ENCODE peak calls at places on chromosome 10, in nine cellular contexts. M is upper lobe of right lung; T is COR-L47; S is upper lobe of left lung; R is stimulated activated CD8-positive, alpha-beta memory T cell treated with anti-CD3 and anti-CD28 coated beads, Interleukin-7, amount 100 ng/mL, for 1 hour; Z is kidney glomerular epithelial cell; Q is effector memory CD8-positive, alpha-beta T cell; N is endothelial cell; U is substantia nigra. O is an unnamed sample.

GRCh38 chr10:60397792-60398191 is 8.1 kb upstream of the ANK3 start:
- DNase-seq in M (no peak), T (no peak), S (no peak), R (no peak), Z (no peak), Q (no peak), N (no peak), U (no peak), O (no peak)

GRCh38 chr10:124504711-124505110 is 43.1 kb downstream of the LHPP start:
- DNase-seq in M (no peak), T (no peak), S (no peak), R (no peak), Z (no peak), Q (no peak), N (no peak), U (no peak), O (no peak)

GRCh38 chr10:77799352-77799751 is 127.2 kb downstream of the DLG5 start:
- DNase-seq in M (no peak), T (no peak), S (no peak), R (no peak), Z (no peak), Q (peak; percentile 50), N (no peak), U (no peak), O (no peak)

GRCh38 chr10:43396928-43397624 is 11.9 kb downstream of the HNRNPF start:
- DNase-seq in M (peak; percentile 96), T (peak; percentile 71), S (peak; percentile 95), R (no peak), Z (peak; percentile 69), Q (peak; percentile 61), N (peak; percentile 86), U (peak; percentile 78), O (peak; percentile 89)

GRCh38 chr10:89147256-89147655 is 59.9 kb downstream of the CH25H start:
- DNase-seq in M (no peak), T (no peak), S (no peak), R (no peak), Z (peak; percentile 5), Q (no peak), N (no peak), U (no peak), O (no peak)

GRCh38 chr10:31146496-31147219 is 115.0 kb upstream of the ZNF438 start:
- DNase-seq in M (no peak), T (no peak), S (peak; percentile 70), R (no peak), Z (peak; percentile 78), Q (no peak), N (no peak), U (no peak), O (peak; percentile 55)

GRCh38 chr10:125161570-125162139 is 1.3 kb upstream of the CTBP2 start:
- DNase-seq in M (peak; percentile 73), T (no peak), S (peak; percentile 90), R (no peak), Z (no peak), Q (no peak), N (peak; percentile 37), U (no peak), O (no peak)

GRCh38 chr10:88091490-88092061 is 228.2 kb downstream of the PTEN start:
- DNase-seq in M (no peak), T (no peak), S (no peak), R (peak; percentile 41), Z (no peak), Q (peak; percentile 67), N (no peak), U (no peak), O (peak; percentile 81)

GRCh38 chr10:128627811-128628210 is 501.6 kb upstream of the MKI67 start:
- DNase-seq in M (no peak), T (no peak), S (no peak), R (no peak), Z (no peak), Q (no peak), N (no peak), U (no peak), O (no peak)

GRCh38 chr10:14063531-14064317 is 267.0 kb downstream of the FRMD4A start:
- DNase-seq in M (no peak), T (no peak), S (no peak), R (no peak), Z (no peak), Q (no peak), N (no peak), U (no peak), O (no peak)

GRCh38 chr10:121157998-121158397 is 306.8 kb downstream of the WDR11 start:
- DNase-seq in M (no peak), T (no peak), S (no peak), R (no peak), Z (no peak), Q (no peak), N (no peak), U (no peak), O (no peak)

GRCh38 chr10:127694580-127695193 is 42.3 kb upstream of the FOXI2 start:
- DNase-seq in M (peak; percentile 84), T (no peak), S (no peak), R (no peak), Z (no peak), Q (no peak), N (peak; percentile 58), U (no peak), O (peak; percentile 12)

GRCh38 chr10:45451407-45451806 is 77.4 kb downstream of the ALOX5 start:
- DNase-seq in M (no peak), T (no peak), S (no peak), R (no peak), Z (no peak), Q (no peak), N (no peak), U (no peak), O (no peak)

GRCh38 chr10:98231417-98231816 is 36.6 kb downstream of the LOXL4 start:
- DNase-seq in M (no peak), T (no peak), S (no peak), R (no peak), Z (no peak), Q (no peak), N (no peak), U (no peak), O (no peak)

GRCh38 chr10:109933984-109934565 is 10.8 kb upstream of the XPNPEP1 start:
- DNase-seq in M (no peak), T (no peak), S (no peak), R (no peak), Z (no peak), Q (peak; percentile 43), N (no peak), U (no peak), O (no peak)

GRCh38 chr10:60808031-60808430 is 29.8 kb downstream of the CDK1 start:
- DNase-seq in M (no peak), T (no peak), S (no peak), R (no peak), Z (no peak), Q (no peak), N (no peak), U (no peak), O (no peak)

GRCh38 chr10:102616071-102616770 is 28.1 kb upstream of the TRIM8 start:
- DNase-seq in M (no peak), T (no peak), S (no peak), R (no peak), Z (no peak), Q (no peak), N (no peak), U (no peak), O (no peak)

GRCh38 chr10:80454526-80455460 is 683 bp downstream of the TSPAN14 start:
- DNase-seq in M (peak; percentile 85), T (no peak), S (peak; percentile 88), R (no peak), Z (peak; percentile 20), Q (no peak), N (peak; percentile 44), U (no peak), O (peak; percentile 45)

GRCh38 chr10:504131-504611 is 185.3 kb downstream of the DIP2C start:
- DNase-seq in M (peak; percentile 40), T (no peak), S (no peak), R (no peak), Z (no peak), Q (no peak), N (no peak), U (no peak), O (no peak)

GRCh38 chr10:78552261-78552811 is 516.4 kb upstream of the ZMIZ1 start:
- DNase-seq in M (no peak), T (no peak), S (no peak), R (no peak), Z (no peak), Q (no peak), N (no peak), U (peak; percentile 48), O (no peak)

GRCh38 chr10:92574545-92575377 is 868 bp upstream of the IDE start:
- DNase-seq in M (no peak), T (peak; percentile 38), S (no peak), R (no peak), Z (peak; percentile 64), Q (no peak), N (no peak), U (no peak), O (no peak)

GRCh38 chr10:95423327-95424005 is 132.7 kb upstream of the PDLIM1 start:
- DNase-seq in M (no peak), T (no peak), S (no peak), R (no peak), Z (no peak), Q (no peak), N (no peak), U (no peak), O (no peak)

GRCh38 chr10:129775681-129776080 is 188.4 kb downstream of the EBF3 start:
- DNase-seq in M (peak; percentile 46), T (no peak), S (peak; percentile 22), R (no peak), Z (no peak), Q (no peak), N (no peak), U (no peak), O (no peak)

GRCh38 chr10:78575400-78575799 is 493.4 kb upstream of the ZMIZ1 start:
- DNase-seq in M (no peak), T (no peak), S (no peak), R (no peak), Z (no peak), Q (no peak), N (no peak), U (no peak), O (no peak)

GRCh38 chr10:110865184-110865803 is 6.4 kb upstream of the PDCD4 start:
- DNase-seq in M (no peak), T (no peak), S (no peak), R (no peak), Z (peak; percentile 13), Q (no peak), N (no peak), U (no peak), O (peak; percentile 3)

GRCh38 chr10:133465950-133466474 is 12.3 kb downstream of the SCART1 start:
- DNase-seq in M (no peak), T (no peak), S (peak; percentile 41), R (no peak), Z (no peak), Q (no peak), N (no peak), U (no peak), O (no peak)

GRCh38 chr10:97425964-97426775 is at the start of gene PGAM1:
- DNase-seq in M (peak; percentile 98), T (peak; percentile 75), S (peak; percentile 99), R (peak; percentile 86), Z (peak; percentile 97), Q (peak; percentile 95), N (peak; percentile 98), U (peak; percentile 95), O (peak; percentile 98)

GRCh38 chr10:124736491-124737136 is 7.6 kb downstream of the FAM53B start:
- DNase-seq in M (peak; percentile 89), T (peak; percentile 28), S (peak; percentile 82), R (no peak), Z (peak; percentile 69), Q (no peak), N (no peak), U (peak; percentile 44), O (no peak)

GRCh38 chr10:79948976-79949722 is at the start of gene SFTPD:
- DNase-seq in M (peak; percentile 85), T (no peak), S (no peak), R (no peak), Z (no peak), Q (no peak), N (no peak), U (no peak), O (no peak)

GRCh38 chr10:103648231-103648950 is 154.9 kb downstream of the NEURL1 start:
- DNase-seq in M (no peak), T (no peak), S (peak; percentile 70), R (no peak), Z (no peak), Q (no peak), N (no peak), U (no peak), O (no peak)

O was measured in T-helper 2 cell treated with Interferon-gamma antibody and Interleukin-4, amounts not matched to agents 5 μg/mL and 100 μg/mL, for 36 hours.